ENCODE peak calls at places on chromosomes 11 and 22, in six cellular contexts. One of them, this sample, is unnamed.

GRCh38 chr11:64303109-64304031 is 2.0 kb upstream of the ESRRA start:
- DNase-seq in K562: no peak
- DNase-seq in H1: no peak
- DNase-seq in HCT116: no peak
- DNase-seq in HepG2: no peak
- DNase-seq in GM12878: no peak
- DNase-seq in this sample: no peak

GRCh38 chr11:433641-434040 is 8.2 kb downstream of the ANO9 start:
- DNase-seq in K562: no peak
- DNase-seq in H1: no peak
- DNase-seq in HCT116: no peak
- DNase-seq in HepG2: no peak
- DNase-seq in GM12878: no peak
- DNase-seq in this sample: no peak

GRCh38 chr11:27228232-27228631 is 134.8 kb downstream of the CCDC34 start:
- DNase-seq in K562: no peak
- DNase-seq in H1: no peak
- DNase-seq in HCT116: no peak
- DNase-seq in HepG2: no peak
- DNase-seq in GM12878: no peak
- DNase-seq in this sample: no peak

GRCh38 chr22:43126506-43127165 is 16.1 kb downstream of the BIK start:
- DNase-seq in K562: peak; percentile 21
- DNase-seq in H1: no peak
- DNase-seq in HCT116: peak; percentile 82
- DNase-seq in HepG2: peak; percentile 65
- DNase-seq in GM12878: no peak
- DNase-seq in this sample: no peak

GRCh38 chr11:10674991-10675440 is 18.5 kb downstream of the IRAG1 start:
- DNase-seq in K562: no peak
- DNase-seq in H1: no peak
- DNase-seq in HCT116: no peak
- DNase-seq in HepG2: no peak
- DNase-seq in GM12878: no peak
- DNase-seq in this sample: no peak

GRCh38 chr11:123086315-123086714 is 24.4 kb upstream of the HSPA8 start:
- DNase-seq in K562: no peak
- DNase-seq in H1: no peak
- DNase-seq in HCT116: no peak
- DNase-seq in HepG2: no peak
- DNase-seq in GM12878: no peak
- DNase-seq in this sample: no peak

GRCh38 chr11:124902616-124903015 is 5.0 kb upstream of the ROBO4 start:
- DNase-seq in K562: no peak
- DNase-seq in H1: no peak
- DNase-seq in HCT116: no peak
- DNase-seq in HepG2: no peak
- DNase-seq in GM12878: no peak
- DNase-seq in this sample: no peak

GRCh38 chr11:103803062-103803461 is 233.4 kb upstream of the DDI1 start:
- DNase-seq in K562: no peak
- DNase-seq in H1: no peak
- DNase-seq in HCT116: no peak
- DNase-seq in HepG2: no peak
- DNase-seq in GM12878: no peak
- DNase-seq in this sample: no peak

GRCh38 chr11:111308140-111308539 is 9.8 kb downstream of the POU2AF3 start:
- DNase-seq in K562: no peak
- DNase-seq in H1: no peak
- DNase-seq in HCT116: no peak
- DNase-seq in HepG2: peak; percentile 78
- DNase-seq in GM12878: no peak
- DNase-seq in this sample: no peak

GRCh38 chr11:10108901-10109665 is 184.9 kb downstream of the SBF2 start:
- DNase-seq in K562: no peak
- DNase-seq in H1: no peak
- DNase-seq in HCT116: no peak
- DNase-seq in HepG2: no peak
- DNase-seq in GM12878: no peak
- DNase-seq in this sample: no peak

GRCh38 chr11:124732230-124732629 is 7.5 kb upstream of the NRGN start:
- DNase-seq in K562: no peak
- DNase-seq in H1: no peak
- DNase-seq in HCT116: no peak
- DNase-seq in HepG2: no peak
- DNase-seq in GM12878: no peak
- DNase-seq in this sample: no peak

GRCh38 chr22:21076907-21077625 is 31.3 kb downstream of the LRRC74B start:
- DNase-seq in K562: no peak
- DNase-seq in H1: no peak
- DNase-seq in HCT116: no peak
- DNase-seq in HepG2: no peak
- DNase-seq in GM12878: no peak
- DNase-seq in this sample: no peak

GRCh38 chr11:19187880-19188279 is 13.9 kb downstream of the CSRP3 start:
- DNase-seq in K562: no peak
- DNase-seq in H1: no peak
- DNase-seq in HCT116: no peak
- DNase-seq in HepG2: peak; percentile 46
- DNase-seq in GM12878: no peak
- DNase-seq in this sample: no peak

GRCh38 chr11:35747638-35748037 is 85.1 kb downstream of the TRIM44 start:
- DNase-seq in K562: no peak
- DNase-seq in H1: no peak
- DNase-seq in HCT116: no peak
- DNase-seq in HepG2: no peak
- DNase-seq in GM12878: no peak
- DNase-seq in this sample: no peak

GRCh38 chr11:60852060-60852638 is 3.6 kb downstream of the PTGDR2 start:
- DNase-seq in K562: no peak
- DNase-seq in H1: no peak
- DNase-seq in HCT116: no peak
- DNase-seq in HepG2: no peak
- DNase-seq in GM12878: no peak
- DNase-seq in this sample: no peak

GRCh38 chr11:73582636-73583035 is 15.3 kb downstream of the FAM168A start:
- DNase-seq in K562: no peak
- DNase-seq in H1: no peak
- DNase-seq in HCT116: no peak
- DNase-seq in HepG2: no peak
- DNase-seq in GM12878: no peak
- DNase-seq in this sample: no peak

GRCh38 chr11:78110351-78110750 is 29.1 kb downstream of the ALG8 start:
- DNase-seq in K562: no peak
- DNase-seq in H1: no peak
- DNase-seq in HCT116: no peak
- DNase-seq in HepG2: no peak
- DNase-seq in GM12878: no peak
- DNase-seq in this sample: no peak

GRCh38 chr11:116874251-116874650 is 36.8 kb upstream of the APOA1 start:
- DNase-seq in K562: no peak
- DNase-seq in H1: no peak
- DNase-seq in HCT116: no peak
- DNase-seq in HepG2: no peak
- DNase-seq in GM12878: no peak
- DNase-seq in this sample: no peak
- TF ChIP-seq ZNF274 in K562: no peak
- TF ChIP-seq ZNF274 in H1: no peak
- TF ChIP-seq ZNF274 in HCT116: no peak
- TF ChIP-seq ZNF274 in HepG2: no peak
- TF ChIP-seq ZNF274 in GM12878: no peak
- TF ChIP-seq ZNF274 in this sample: no peak

GRCh38 chr11:114152785-114153184 is 93.3 kb downstream of the ZBTB16 start:
- DNase-seq in K562: no peak
- DNase-seq in H1: no peak
- DNase-seq in HCT116: no peak
- DNase-seq in HepG2: no peak
- DNase-seq in GM12878: no peak
- DNase-seq in this sample: no peak
- H3K27me3 ChIP-seq in K562: peaks cover 4% of the 10 kb centered on the region
- H3K27me3 ChIP-seq in H1: no peaks in the 10 kb centered on the region
- H3K27me3 ChIP-seq in HCT116: peaks cover 69% of the 10 kb centered on the region
- H3K27me3 ChIP-seq in HepG2: peaks cover under 1% of the 10 kb centered on the region
- H3K27me3 ChIP-seq in GM12878: no peaks in the 10 kb centered on the region
- H3K27me3 ChIP-seq in this sample: no peaks in the 10 kb centered on the region

DNA sequence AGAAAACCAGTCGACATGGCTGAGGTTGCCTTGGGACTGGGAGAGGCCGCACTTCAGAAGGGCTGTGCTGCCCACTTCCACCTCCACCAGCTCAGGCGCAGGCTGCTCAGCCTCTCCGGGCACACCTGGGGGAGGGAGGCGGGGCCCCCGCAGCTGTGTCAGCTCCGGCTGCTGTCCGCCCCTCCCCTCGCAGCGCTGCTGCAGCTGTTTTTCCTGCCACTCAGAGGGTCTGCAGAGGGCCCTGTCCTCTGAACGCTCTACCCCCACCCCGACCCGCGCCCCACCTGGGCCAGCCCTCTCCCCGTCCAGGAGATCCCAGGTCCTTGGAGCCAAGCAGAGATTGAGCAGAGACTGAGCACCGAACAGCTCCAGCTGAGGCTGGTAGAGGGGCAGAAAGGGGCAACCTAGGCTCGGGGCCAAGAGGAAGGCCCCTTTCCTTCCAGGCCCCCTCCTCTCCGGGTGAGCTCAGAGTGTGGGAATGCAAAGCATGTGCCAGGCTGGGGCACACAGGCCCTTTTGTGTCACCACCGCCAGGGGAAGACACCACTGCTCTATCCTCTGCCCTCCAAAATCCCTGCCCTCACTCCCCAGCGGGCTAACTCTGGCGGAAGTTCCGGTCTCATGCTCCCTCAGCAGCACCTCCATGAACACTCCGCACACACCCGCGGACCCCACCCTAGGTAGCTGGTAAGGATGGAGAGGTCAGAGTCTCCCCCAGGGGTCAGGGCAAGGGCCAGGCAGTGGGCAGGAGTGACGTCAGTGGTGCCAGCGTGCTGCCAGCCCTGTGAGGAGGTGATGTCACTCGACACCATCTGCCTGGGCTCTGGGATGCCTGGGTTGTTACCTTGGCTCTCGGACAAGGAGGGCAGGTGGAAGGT is 1.6 kb downstream of the MCAM start:
- DNase-seq in K562: no peak
- DNase-seq in H1: no peak
- DNase-seq in HCT116: no peak
- DNase-seq in HepG2: no peak
- DNase-seq in GM12878: no peak
- DNase-seq in this sample: no peak
- TF ChIP-seq ZNF274 in K562: no peak
- TF ChIP-seq ZNF274 in H1: no peak
- TF ChIP-seq ZNF274 in HCT116: no peak
- TF ChIP-seq ZNF274 in HepG2: no peak
- TF ChIP-seq ZNF274 in GM12878: no peak
- TF ChIP-seq ZNF274 in this sample: no peak

GRCh38 chr11:30023037-30023436 is 6.2 kb upstream of the KCNA4 start:
- DNase-seq in K562: no peak
- DNase-seq in H1: no peak
- DNase-seq in HCT116: no peak
- DNase-seq in HepG2: no peak
- DNase-seq in GM12878: no peak
- DNase-seq in this sample: no peak

GRCh38 chr11:30025396-30026139 is 8.7 kb upstream of the KCNA4 start:
- DNase-seq in K562: no peak
- DNase-seq in H1: no peak
- DNase-seq in HCT116: no peak
- DNase-seq in HepG2: no peak
- DNase-seq in GM12878: no peak
- DNase-seq in this sample: peak; percentile 81
- H3K27me3 ChIP-seq in K562: no peaks in the 10 kb centered on the region
- H3K27me3 ChIP-seq in H1: peaks cover 74% of the 10 kb centered on the region
- H3K27me3 ChIP-seq in HCT116: no peaks in the 10 kb centered on the region
- H3K27me3 ChIP-seq in HepG2: no peaks in the 10 kb centered on the region
- H3K27me3 ChIP-seq in GM12878: no peaks in the 10 kb centered on the region
- H3K27me3 ChIP-seq in this sample: peaks cover 96% of the 10 kb centered on the region

DNA sequence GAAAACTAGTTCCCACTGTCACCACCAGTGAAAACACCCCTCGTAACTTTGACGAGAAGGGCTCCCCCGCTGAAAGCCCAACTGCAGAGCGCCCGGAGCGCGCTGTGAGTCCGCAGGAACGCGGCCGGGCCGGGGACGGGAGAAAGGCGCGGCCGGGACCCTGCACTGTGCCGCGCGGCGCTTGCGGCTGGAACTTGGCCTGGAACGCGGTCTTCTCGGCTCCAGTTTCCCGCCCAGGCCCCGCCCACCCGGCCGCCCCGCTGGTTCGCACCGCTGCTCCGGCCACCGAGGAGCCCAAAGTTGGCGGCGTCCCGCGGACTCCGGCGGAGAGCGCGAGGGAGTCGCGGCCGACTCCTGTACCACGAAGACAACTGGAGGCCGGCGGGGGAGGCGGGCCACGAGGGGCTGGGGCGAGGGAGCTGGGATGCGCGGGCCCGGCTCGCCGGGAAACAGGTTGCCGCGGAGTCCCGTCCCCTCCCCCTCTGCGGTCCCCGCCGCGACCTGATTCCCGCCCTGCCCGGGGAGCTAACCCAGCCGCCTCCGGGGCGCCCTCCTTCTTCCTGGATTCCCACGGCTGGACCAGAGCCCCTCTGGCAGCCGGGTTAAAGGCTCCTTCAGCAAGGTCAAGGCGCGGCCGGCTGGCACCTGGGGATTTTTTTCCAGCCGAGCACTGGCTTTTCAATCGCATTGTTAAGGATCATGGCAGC is 3.4 kb downstream of the TENM4 start:
- DNase-seq in K562: no peak
- DNase-seq in H1: no peak
- DNase-seq in HCT116: no peak
- DNase-seq in HepG2: no peak
- DNase-seq in GM12878: no peak
- DNase-seq in this sample: peak; percentile 48
- TF ChIP-seq ZNF274 in K562: no peak
- TF ChIP-seq ZNF274 in H1: no peak
- TF ChIP-seq ZNF274 in HCT116: no peak
- TF ChIP-seq ZNF274 in HepG2: no peak
- TF ChIP-seq ZNF274 in GM12878: no peak
- TF ChIP-seq ZNF274 in this sample: no peak

DNA sequence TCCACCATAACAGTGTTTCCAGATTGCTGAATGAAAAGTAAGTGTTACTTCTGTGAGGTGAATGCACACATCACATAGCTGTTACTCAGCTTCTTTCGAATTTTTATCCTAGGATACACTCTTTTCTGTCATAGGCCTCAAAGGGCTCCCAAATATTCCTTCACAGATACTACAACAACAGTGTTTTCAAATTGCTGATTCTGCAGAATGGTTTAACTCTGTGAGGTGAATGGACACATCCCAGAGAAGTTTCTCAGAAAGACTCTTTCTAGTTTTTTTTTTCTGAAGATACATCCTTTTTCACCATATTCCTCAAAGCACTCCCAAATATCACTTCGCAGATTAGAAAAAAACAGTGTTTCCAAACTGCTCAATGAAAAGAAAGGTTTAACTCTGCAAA is 221.1 kb downstream of the OR4A5 start:
- DNase-seq in K562: no peak
- DNase-seq in H1: no peak
- DNase-seq in HCT116: no peak
- DNase-seq in HepG2: no peak
- DNase-seq in GM12878: no peak
- DNase-seq in this sample: no peak
- H3K27me3 ChIP-seq in K562: no peaks in the 10 kb centered on the region
- H3K27me3 ChIP-seq in H1: no peaks in the 10 kb centered on the region
- H3K27me3 ChIP-seq in HCT116: no peaks in the 10 kb centered on the region
- H3K27me3 ChIP-seq in HepG2: no peaks in the 10 kb centered on the region
- H3K27me3 ChIP-seq in GM12878: no peaks in the 10 kb centered on the region
- H3K27me3 ChIP-seq in this sample: no peaks in the 10 kb centered on the region

This sample was measured in NT2/D1.